ENCODE peak calls at places on chromosomes 11 and 22, in eight cellular contexts. O is gastrocnemius medialis, E is IMR-90, T is A549, C is heart left ventricle, A is right lobe of liver, G is body of pancreas, J is HepG2. I is an unnamed sample.

GRCh38 chr11:32323814-32324130 is 111.6 kb downstream of the WT1 start:
- ATAC-seq in O (no peak), E (no peak), T (no peak), C (no peak), A (no peak), G (no peak), J (no peak), I (no peak)

GRCh38 chr11:130404727-130405126 is 23.7 kb downstream of the ADAMTS8 start:
- ATAC-seq in O (no peak), E (no peak), T (no peak), C (no peak), A (no peak), G (no peak), J (no peak), I (no peak)

GRCh38 chr11:107799245-107799859 is 59.2 kb downstream of the SLC35F2 start:
- ATAC-seq in O (peak; percentile 80), E (peak; percentile 99), T (peak; percentile 82), C (peak; percentile 52), A (peak; percentile 80), G (peak; percentile 55), J (peak; percentile 79), I (peak; percentile 58)

GRCh38 chr11:116283300-116283699 is 489.5 kb downstream of the BUD13 start:
- ATAC-seq in O (no peak), E (no peak), T (no peak), C (no peak), A (no peak), G (no peak), J (no peak), I (no peak)

GRCh38 chr22:39501644-39502108 is 414 bp upstream of the MIEF1 start:
- ATAC-seq in O (peak; percentile 26), E (no peak), T (peak; percentile 68), C (no peak), A (no peak), G (peak; percentile 14), J (peak; percentile 55), I (no peak)

GRCh38 chr11:74926304-74927030 is 22.4 kb downstream of the XRRA1 start:
- ATAC-seq in O (no peak), E (no peak), T (no peak), C (no peak), A (no peak), G (no peak), J (no peak), I (no peak)

GRCh38 chr11:45799562-45799961 is 5.4 kb upstream of the SLC35C1 start:
- ATAC-seq in O (no peak), E (no peak), T (no peak), C (no peak), A (no peak), G (no peak), J (no peak), I (no peak)

GRCh38 chr11:114211444-114212122 is 84.6 kb upstream of the NNMT start:
- ATAC-seq in O (no peak), E (no peak), T (no peak), C (no peak), A (no peak), G (no peak), J (no peak), I (no peak)

GRCh38 chr11:89220684-89221339 is 43.1 kb downstream of the TYR start:
- ATAC-seq in O (no peak), E (no peak), T (no peak), C (no peak), A (no peak), G (no peak), J (no peak), I (no peak)

GRCh38 chr11:68460741-68461283 is at the start of gene PPP6R3:
- ATAC-seq in O (peak; percentile 59), E (peak; percentile 54), T (peak; percentile 58), C (peak; percentile 67), A (peak; percentile 61), G (peak; percentile 49), J (no peak), I (peak; percentile 69)

GRCh38 chr11:73314121-73314948 is 6.3 kb downstream of the ARHGEF17 start:
- ATAC-seq in O (peak; percentile 30), E (peak; percentile 36), T (no peak), C (peak; percentile 43), A (no peak), G (peak; percentile 25), J (peak; percentile 89), I (peak; percentile 29)

GRCh38 chr11:70064726-70065317 is 13.3 kb upstream of the ANO1 start:
- ATAC-seq in O (no peak), E (no peak), T (no peak), C (no peak), A (no peak), G (no peak), J (no peak), I (no peak)

GRCh38 chr11:30017467-30017895 is 651 bp upstream of the KCNA4 start:
- ATAC-seq in O (no peak), E (no peak), T (no peak), C (peak; percentile 9), A (peak; percentile 16), G (no peak), J (no peak), I (no peak)

GRCh38 chr11:134981824-134982223 is 569.8 kb upstream of the B3GAT1 start:
- ATAC-seq in O (no peak), E (no peak), T (no peak), C (no peak), A (no peak), G (no peak), J (no peak), I (no peak)

GRCh38 chr22:28800308-28801041 is at the start of gene XBP1:
- ATAC-seq in O (peak; percentile 82), E (peak; percentile 97), T (peak; percentile 94), C (peak; percentile 98), A (peak; percentile 92), G (peak; percentile 86), J (peak; percentile 95), I (peak; percentile 96)
- TF ChIP-seq POLR2A in O (peak; percentile 100), E (peak; percentile 98), T (peak; percentile 86), C (peak; percentile 99), A (peak; percentile 100), G (peak; percentile 98), J (peak; percentile 98), I (peak; percentile 99)

DNA sequence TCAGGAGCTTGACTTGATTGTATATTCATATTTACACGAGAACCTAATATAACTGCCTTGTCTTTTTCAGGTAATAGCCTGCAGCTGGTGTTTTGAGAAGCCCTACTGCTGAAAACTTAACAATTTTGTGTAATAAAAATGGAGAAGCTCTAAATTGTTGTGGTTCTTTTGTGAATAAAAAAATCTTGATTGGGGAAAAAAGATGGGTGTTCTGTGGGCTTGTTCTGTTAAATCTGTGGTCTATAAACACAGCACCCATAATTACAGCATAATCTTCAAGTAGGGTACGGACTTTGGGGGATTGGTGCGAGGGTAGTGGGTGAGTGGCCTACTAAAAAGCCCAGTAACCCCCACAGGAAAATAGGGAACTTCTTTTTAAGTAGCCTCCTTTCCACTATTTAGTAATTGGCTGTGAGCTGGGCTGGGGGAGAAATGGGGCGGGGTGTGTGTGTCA is 7.5 kb downstream of the MALAT1 start:
- ATAC-seq in O (no peak), E (no peak), T (peak; percentile 5), C (no peak), A (no peak), G (no peak), J (no peak), I (no peak)
- TF ChIP-seq POLR2A in O (no peak), E (no peak), T (no peak), C (no peak), A (no peak), G (no peak), J (no peak), I (no peak)

GRCh38 chr11:118294053-118294452 is 10.5 kb upstream of the CD3E start:
- ATAC-seq in O (no peak), E (no peak), T (no peak), C (no peak), A (no peak), G (no peak), J (no peak), I (no peak)
- TF ChIP-seq POLR2A in O (no peak), E (no peak), T (no peak), C (no peak), A (no peak), G (no peak), J (no peak), I (no peak)

DNA sequence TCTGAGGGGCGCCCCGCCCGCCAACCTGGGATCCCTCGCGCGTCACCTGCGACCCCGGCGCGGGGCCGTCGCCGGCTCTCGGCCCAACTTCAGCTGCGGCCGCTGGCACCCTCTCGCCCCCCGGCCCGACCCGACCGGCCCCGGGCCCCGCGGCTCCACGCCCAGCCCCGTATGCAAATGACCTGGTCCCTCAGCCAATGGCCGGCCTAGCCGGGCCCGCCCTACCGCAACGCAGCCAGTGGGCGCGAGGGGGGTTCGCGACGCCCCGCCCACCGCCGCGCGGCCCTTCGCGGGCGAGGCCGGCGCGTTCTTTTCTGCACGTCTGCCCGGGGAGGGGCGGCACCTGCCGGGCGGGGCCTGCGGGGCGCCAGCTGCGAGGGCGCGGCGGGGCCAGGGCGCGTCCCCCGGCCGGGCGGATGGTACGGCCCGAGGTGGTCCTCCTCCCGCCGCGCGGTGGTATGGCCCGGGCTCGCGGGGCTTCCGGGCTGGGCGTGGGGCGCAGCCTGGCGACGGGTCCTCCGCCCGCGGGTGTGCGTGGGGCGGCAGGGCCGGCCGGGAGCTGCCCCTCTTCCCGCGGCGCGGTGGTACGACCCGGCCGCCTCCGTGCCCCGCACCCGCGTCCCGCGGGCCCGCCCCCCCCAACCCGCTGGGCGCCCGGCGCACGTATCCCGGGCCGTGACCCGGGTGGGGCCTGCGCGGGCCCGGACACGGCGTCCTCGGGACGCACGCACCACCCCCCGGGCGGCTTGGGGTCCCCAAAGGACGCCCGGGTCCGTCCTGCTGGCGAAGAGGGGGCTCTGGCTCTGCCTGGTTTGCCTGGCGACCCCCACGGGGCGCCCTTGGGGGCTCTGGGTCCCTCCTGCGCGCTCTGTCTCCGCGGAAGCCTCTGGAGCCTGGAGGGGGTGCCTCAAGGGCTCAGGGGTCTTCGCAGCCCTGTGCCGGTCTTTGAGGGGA is 7.7 kb upstream of the PHRF1 start:
- ATAC-seq in O (peak; percentile 84), E (peak; percentile 98), T (peak; percentile 89), C (peak; percentile 92), A (peak; percentile 92), G (peak; percentile 95), J (peak; percentile 83), I (peak; percentile 96)
- TF ChIP-seq POLR2A in O (peak; percentile 83), E (peak; percentile 82), T (peak; percentile 62), C (peak; percentile 58), A (peak; percentile 75), G (no peak), J (no peak), I (peak; percentile 57)

GRCh38 chr11:76768091-76769047 is 14.8 kb upstream of the TSKU start:
- ATAC-seq in O (peak; percentile 28), E (no peak), T (no peak), C (peak; percentile 58), A (peak; percentile 44), G (no peak), J (peak; percentile 33), I (peak; percentile 23)
- TF ChIP-seq POLR2A in O (no peak), E (no peak), T (peak; percentile 36), C (no peak), A (peak; percentile 65), G (no peak), J (no peak), I (no peak)

I was measured in gastroesophageal sphincter.